ENCODE peak calls at places on chromosomes 11 and 22, in four cellular contexts. One of them, this sample, is unnamed.

GRCh38 chr11:12785901-12786300 is 111.7 kb downstream of the TEAD1 start:
- DNase-seq in bronchial epithelial cell: no peak
- DNase-seq in cardiac muscle cell: no peak
- DNase-seq in NB4: no peak
- DNase-seq in this sample: no peak

GRCh38 chr11:112096194-112096593 is 9.5 kb downstream of the SDHD start:
- DNase-seq in bronchial epithelial cell: no peak
- DNase-seq in cardiac muscle cell: no peak
- DNase-seq in NB4: no peak
- DNase-seq in this sample: no peak

GRCh38 chr11:105935791-105936190 is 86.2 kb downstream of the MSANTD4 start:
- DNase-seq in bronchial epithelial cell: peak
- DNase-seq in cardiac muscle cell: peak
- DNase-seq in NB4: no peak
- DNase-seq in this sample: peak

GRCh38 chr11:112103446-112103845 is 16.8 kb downstream of the SDHD start:
- DNase-seq in bronchial epithelial cell: no peak
- DNase-seq in cardiac muscle cell: no peak
- DNase-seq in NB4: peak
- DNase-seq in this sample: no peak

GRCh38 chr22:33896154-33896800 is 24.0 kb downstream of the LARGE1 start:
- DNase-seq in bronchial epithelial cell: no peak
- DNase-seq in cardiac muscle cell: no peak
- DNase-seq in NB4: no peak
- DNase-seq in this sample: no peak

GRCh38 chr11:128390246-128390645 is 197.1 kb downstream of the ETS1 start:
- DNase-seq in bronchial epithelial cell: no peak
- DNase-seq in cardiac muscle cell: no peak
- DNase-seq in NB4: no peak
- DNase-seq in this sample: no peak

GRCh38 chr11:66420671-66421476 is at the start of gene NPAS4:
- DNase-seq in bronchial epithelial cell: no peak
- DNase-seq in cardiac muscle cell: peak
- DNase-seq in NB4: no peak
- DNase-seq in this sample: no peak

GRCh38 chr22:32050678-32051515 is 7.8 kb downstream of the SLC5A1 start:
- DNase-seq in bronchial epithelial cell: peak
- DNase-seq in cardiac muscle cell: no peak
- DNase-seq in NB4: peak
- DNase-seq in this sample: peak

GRCh38 chr11:36312593-36312990 is 16.5 kb downstream of the PRR5L start:
- DNase-seq in bronchial epithelial cell: peak
- DNase-seq in cardiac muscle cell: no peak
- DNase-seq in NB4: peak
- DNase-seq in this sample: peak

GRCh38 chr22:30326704-30327362 is at the start of gene TBC1D10A:
- DNase-seq in bronchial epithelial cell: peak
- DNase-seq in cardiac muscle cell: peak
- DNase-seq in NB4: peak
- DNase-seq in this sample: peak

DNA sequence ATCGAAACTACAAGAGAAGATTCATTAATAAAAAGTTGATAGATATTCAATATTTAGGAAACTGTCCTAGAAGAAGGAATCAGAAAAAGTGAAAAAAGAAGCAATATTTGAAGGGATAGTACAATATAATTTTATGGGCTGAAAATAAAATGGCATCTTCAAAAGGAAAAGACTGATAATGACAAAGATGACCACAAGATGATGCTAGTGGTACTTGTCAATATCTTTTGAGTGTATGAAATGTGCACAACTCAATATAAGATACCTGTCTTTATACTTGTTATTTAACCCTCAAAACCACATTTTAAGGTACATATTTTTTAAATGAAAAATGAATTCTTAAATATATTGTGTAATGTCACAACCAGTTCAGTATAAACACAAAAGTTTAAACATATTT is 1059.6 kb upstream of the RAG2 start:
- DNase-seq in bronchial epithelial cell: peak
- DNase-seq in cardiac muscle cell: no peak
- DNase-seq in NB4: peak
- DNase-seq in this sample: peak
- TF ChIP-seq CTCF in bronchial epithelial cell: peak
- TF ChIP-seq CTCF in cardiac muscle cell: peak
- TF ChIP-seq CTCF in NB4: peak
- TF ChIP-seq CTCF in this sample: peak

GRCh38 chr11:84990141-84990540 is 637.0 kb downstream of the DLG2 start:
- DNase-seq in bronchial epithelial cell: no peak
- DNase-seq in cardiac muscle cell: no peak
- DNase-seq in NB4: no peak
- DNase-seq in this sample: no peak

GRCh38 chr11:84993386-84993785 is 633.8 kb downstream of the DLG2 start:
- DNase-seq in bronchial epithelial cell: peak
- DNase-seq in cardiac muscle cell: no peak
- DNase-seq in NB4: peak
- DNase-seq in this sample: no peak
- TF ChIP-seq CTCF in bronchial epithelial cell: peak
- TF ChIP-seq CTCF in cardiac muscle cell: no peak
- TF ChIP-seq CTCF in NB4: peak
- TF ChIP-seq CTCF in this sample: peak

GRCh38 chr22:19764636-19765476 is 4.3 kb downstream of the TBX1 start:
- DNase-seq in bronchial epithelial cell: no peak
- DNase-seq in cardiac muscle cell: no peak
- DNase-seq in NB4: no peak
- DNase-seq in this sample: no peak
- TF ChIP-seq CTCF in bronchial epithelial cell: no peak
- TF ChIP-seq CTCF in cardiac muscle cell: no peak
- TF ChIP-seq CTCF in NB4: no peak
- TF ChIP-seq CTCF in this sample: no peak

DNA sequence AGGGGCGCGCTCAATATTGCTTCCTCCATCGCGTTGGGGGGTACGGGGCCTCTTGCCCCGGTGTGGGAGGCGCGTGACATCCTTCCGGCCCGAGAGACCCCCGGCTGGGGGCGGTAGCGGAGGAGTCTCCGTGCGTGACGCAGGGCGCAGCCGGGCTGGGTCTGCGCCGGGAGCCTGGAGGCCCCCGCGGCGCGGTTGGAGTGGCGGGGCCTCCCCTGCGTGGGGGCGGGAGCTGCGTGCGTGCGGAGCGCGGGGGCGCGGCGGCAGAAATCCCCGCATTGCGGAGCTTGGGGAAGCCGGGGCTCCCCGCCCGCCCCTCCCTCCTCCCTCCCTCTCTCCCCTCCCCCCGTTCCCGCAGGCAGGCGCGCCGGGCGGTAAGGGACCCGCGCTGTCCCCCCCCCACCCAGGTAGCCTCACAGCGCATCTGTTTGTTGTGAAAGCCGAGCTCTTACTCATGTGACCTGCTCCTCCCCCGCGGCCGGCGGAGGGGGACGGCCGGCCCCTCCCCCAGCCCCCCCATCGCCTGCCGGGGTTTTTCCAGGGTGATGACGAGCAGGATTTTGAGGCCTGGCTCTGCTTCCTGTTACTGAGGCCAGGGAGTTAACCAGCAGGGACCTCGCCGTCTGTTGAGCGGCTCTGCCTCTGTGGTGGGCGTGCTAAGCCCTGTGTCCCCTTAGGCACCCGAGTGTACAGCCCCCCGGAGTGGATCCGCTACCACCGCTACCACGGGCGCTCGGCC is 1.6 kb downstream of the PIM3 start:
- DNase-seq in bronchial epithelial cell: peak
- DNase-seq in cardiac muscle cell: peak
- DNase-seq in NB4: peak
- DNase-seq in this sample: peak
- TF ChIP-seq CTCF in bronchial epithelial cell: no peak
- TF ChIP-seq CTCF in cardiac muscle cell: no peak
- TF ChIP-seq CTCF in NB4: no peak
- TF ChIP-seq CTCF in this sample: no peak

GRCh38 chr11:69819541-69820070 is 390 bp upstream of the FGF3 start:
- DNase-seq in bronchial epithelial cell: no peak
- DNase-seq in cardiac muscle cell: no peak
- DNase-seq in NB4: no peak
- DNase-seq in this sample: no peak
- TF ChIP-seq CTCF in bronchial epithelial cell: no peak
- TF ChIP-seq CTCF in cardiac muscle cell: no peak
- TF ChIP-seq CTCF in NB4: no peak
- TF ChIP-seq CTCF in this sample: no peak

GRCh38 chr11:122002047-122002446 is 114.0 kb downstream of the BLID start:
- DNase-seq in bronchial epithelial cell: no peak
- DNase-seq in cardiac muscle cell: no peak
- DNase-seq in NB4: no peak
- DNase-seq in this sample: no peak

GRCh38 chr11:122004446-122004845 is 111.6 kb downstream of the BLID start:
- DNase-seq in bronchial epithelial cell: no peak
- DNase-seq in cardiac muscle cell: no peak
- DNase-seq in NB4: no peak
- DNase-seq in this sample: no peak

GRCh38 chr11:122002926-122003325 is 113.1 kb downstream of the BLID start:
- DNase-seq in bronchial epithelial cell: no peak
- DNase-seq in cardiac muscle cell: no peak
- DNase-seq in NB4: no peak
- DNase-seq in this sample: no peak

DNA sequence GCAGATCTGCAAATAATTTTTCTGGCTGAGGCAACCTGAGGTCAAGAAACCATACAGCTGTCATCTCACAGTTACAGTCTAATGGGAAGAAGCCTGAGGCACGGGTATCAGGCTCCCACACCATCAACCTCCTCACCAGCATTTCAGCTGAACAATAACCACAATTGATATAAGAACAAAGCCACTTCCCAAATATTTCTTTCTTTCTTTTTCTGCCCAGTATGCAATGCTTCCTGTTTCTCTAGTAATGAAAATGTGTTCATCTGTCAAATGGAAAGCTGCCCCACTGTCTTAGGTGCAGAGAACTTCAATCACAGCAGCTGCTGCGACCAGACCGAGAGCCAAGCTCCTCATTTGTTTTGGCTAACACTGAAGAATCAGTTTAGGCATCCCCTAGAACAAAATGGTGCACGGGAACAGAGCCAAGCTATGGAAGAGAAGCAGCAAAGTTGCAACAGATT is 108.4 kb downstream of the BLID start:
- DNase-seq in bronchial epithelial cell: no peak
- DNase-seq in cardiac muscle cell: no peak
- DNase-seq in NB4: no peak
- DNase-seq in this sample: no peak
- TF ChIP-seq CTCF in bronchial epithelial cell: no peak
- TF ChIP-seq CTCF in cardiac muscle cell: no peak
- TF ChIP-seq CTCF in NB4: no peak
- TF ChIP-seq CTCF in this sample: no peak

DNA sequence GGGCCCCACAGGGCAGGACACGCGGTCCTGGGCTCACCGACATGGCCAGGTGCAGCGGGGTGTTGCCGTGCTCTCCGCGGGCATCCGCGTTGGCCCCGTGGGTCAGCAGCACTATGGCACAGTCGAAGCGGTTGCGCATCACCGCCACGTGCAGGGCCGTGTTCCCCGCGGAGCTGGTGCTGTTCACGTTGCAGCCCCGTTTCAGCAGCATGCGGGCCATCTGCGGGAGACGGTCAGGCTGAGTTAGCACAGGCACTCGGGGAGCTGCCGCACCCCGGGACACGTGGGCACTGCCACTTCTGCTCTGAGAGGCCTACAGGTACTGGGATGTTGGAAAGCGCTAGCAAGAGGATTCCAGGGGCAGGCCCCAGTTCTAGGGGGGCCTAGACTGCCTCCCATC is 22.3 kb upstream of the BAIAP2L2 start:
- DNase-seq in bronchial epithelial cell: no peak
- DNase-seq in cardiac muscle cell: no peak
- DNase-seq in NB4: no peak
- DNase-seq in this sample: no peak
- TF ChIP-seq CTCF in bronchial epithelial cell: no peak
- TF ChIP-seq CTCF in cardiac muscle cell: no peak
- TF ChIP-seq CTCF in NB4: no peak
- TF ChIP-seq CTCF in this sample: no peak

DNA sequence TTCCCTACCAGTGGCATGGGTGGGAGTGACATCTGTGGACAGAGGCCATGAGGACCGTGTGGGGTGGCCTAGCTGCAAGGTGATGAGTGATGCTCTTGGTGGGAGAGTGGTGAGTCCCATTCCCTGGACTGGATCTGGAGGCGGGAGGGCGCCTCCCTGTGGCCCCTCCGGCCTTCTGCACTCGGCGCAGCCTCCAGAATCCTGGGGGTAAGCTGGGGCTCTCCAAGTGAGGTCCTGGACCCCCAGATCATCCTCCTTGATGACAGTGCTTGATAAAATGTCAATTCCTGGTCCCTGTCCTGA is 32.3 kb upstream of the PRR5 start:
- DNase-seq in bronchial epithelial cell: no peak
- DNase-seq in cardiac muscle cell: peak
- DNase-seq in NB4: peak
- DNase-seq in this sample: no peak
- TF ChIP-seq CTCF in bronchial epithelial cell: peak
- TF ChIP-seq CTCF in cardiac muscle cell: peak
- TF ChIP-seq CTCF in NB4: peak
- TF ChIP-seq CTCF in this sample: no peak

GRCh38 chr11:77371646-77372045 is 70.2 kb upstream of the GDPD4 start:
- DNase-seq in bronchial epithelial cell: no peak
- DNase-seq in cardiac muscle cell: no peak
- DNase-seq in NB4: no peak
- DNase-seq in this sample: no peak

GRCh38 chr11:77372736-77373135 is 71.2 kb upstream of the GDPD4 start:
- DNase-seq in bronchial epithelial cell: peak
- DNase-seq in cardiac muscle cell: no peak
- DNase-seq in NB4: no peak
- DNase-seq in this sample: no peak

GRCh38 chr11:77374611-77375031 is 73.1 kb upstream of the GDPD4 start:
- DNase-seq in bronchial epithelial cell: peak
- DNase-seq in cardiac muscle cell: no peak
- DNase-seq in NB4: no peak
- DNase-seq in this sample: peak

GRCh38 chr11:77374108-77374507 is 72.6 kb upstream of the GDPD4 start:
- DNase-seq in bronchial epithelial cell: no peak
- DNase-seq in cardiac muscle cell: no peak
- DNase-seq in NB4: no peak
- DNase-seq in this sample: no peak

DNA sequence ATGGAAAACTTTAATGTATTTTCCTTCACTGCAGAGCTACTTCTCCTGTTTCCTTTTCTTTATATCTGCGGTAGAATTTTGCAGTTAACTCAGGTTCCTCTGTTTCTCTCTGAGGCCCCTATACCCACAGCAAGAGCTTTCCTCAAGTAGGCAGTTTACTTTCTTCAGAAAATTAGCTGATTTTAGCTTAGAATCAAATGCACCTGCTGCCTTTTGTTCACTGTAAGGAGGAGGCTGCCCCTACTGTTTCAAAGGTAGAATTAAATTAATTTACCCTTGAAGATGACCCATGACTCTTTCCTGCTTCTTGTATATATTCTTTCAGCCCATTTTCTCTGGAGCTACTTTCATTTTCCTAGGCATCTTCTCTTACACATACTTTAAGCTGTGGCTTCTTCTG is 68.7 kb upstream of the GDPD4 start:
- DNase-seq in bronchial epithelial cell: no peak
- DNase-seq in cardiac muscle cell: no peak
- DNase-seq in NB4: no peak
- DNase-seq in this sample: no peak
- TF ChIP-seq CTCF in bronchial epithelial cell: no peak
- TF ChIP-seq CTCF in cardiac muscle cell: no peak
- TF ChIP-seq CTCF in NB4: no peak
- TF ChIP-seq CTCF in this sample: no peak

DNA sequence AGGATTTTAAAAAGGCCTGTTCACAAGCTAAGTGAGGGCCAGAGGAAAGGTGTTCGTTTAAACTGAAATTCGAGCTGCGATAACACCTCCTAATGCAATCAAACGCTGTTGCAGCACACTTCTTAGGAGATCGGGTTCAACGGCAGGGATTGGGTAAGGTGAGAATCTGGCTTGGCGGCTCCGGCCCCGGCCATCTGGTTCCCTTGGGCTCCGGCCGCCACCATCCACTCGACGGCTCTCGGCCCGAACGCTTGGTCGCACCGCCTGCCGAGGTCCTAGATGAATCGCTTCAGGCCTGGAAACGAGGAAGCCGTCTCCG is 449 bp downstream of the C11orf71 start:
- DNase-seq in bronchial epithelial cell: no peak
- DNase-seq in cardiac muscle cell: peak
- DNase-seq in NB4: no peak
- DNase-seq in this sample: peak
- TF ChIP-seq CTCF in bronchial epithelial cell: no peak
- TF ChIP-seq CTCF in cardiac muscle cell: no peak
- TF ChIP-seq CTCF in NB4: no peak
- TF ChIP-seq CTCF in this sample: no peak

This sample was measured in MCF 10A.